ENCODE peak calls at places on chromosome 7, in five cellular contexts. M, I, T, W and F are unnamed samples.

GRCh38 chr7:143462045-143462444 is 15.6 kb upstream of the TAS2R41 start:
- DNase-seq in T (no peak), I (no peak), M (no peak), W (no peak), F (no peak)

GRCh38 chr7:143256325-143256724 is 6.9 kb upstream of the GSTK1 start:
- DNase-seq in T (no peak), M (peak; percentile 72), W (no peak), I (no peak), F (no peak)

GRCh38 chr7:7970113-7970619 is 1.6 kb downstream of the GLCCI1 start:
- DNase-seq in M (no peak), W (no peak), T (no peak), I (no peak), F (no peak)

GRCh38 chr7:21844742-21845141 is 101.0 kb downstream of the CDCA7L start:
- DNase-seq in T (no peak), M (no peak), I (no peak), W (no peak), F (no peak)

GRCh38 chr7:5779108-5779507 is 2.4 kb downstream of the RNF216 start:
- DNase-seq in W (no peak), I (no peak), T (no peak), M (no peak), F (no peak)

GRCh38 chr7:151375530-151376217 is 34.1 kb downstream of the NUB1 start:
- DNase-seq in I (no peak), M (no peak), W (no peak), T (no peak), F (no peak)

GRCh38 chr7:152735443-152736004 is 24.0 kb upstream of the ACTR3B start:
- DNase-seq in I (no peak), M (no peak), W (no peak), T (no peak), F (no peak)

GRCh38 chr7:48337012-48337621 is 165.9 kb downstream of the ABCA13 start:
- DNase-seq in I (peak; percentile 10), T (peak; percentile 37), W (no peak), M (no peak), F (peak; percentile 45)

GRCh38 chr7:6621195-6622128 is 6.1 kb downstream of the ZNF853 start:
- DNase-seq in T (no peak), W (no peak), I (no peak), M (no peak), F (no peak)

GRCh38 chr7:47982610-47983009 is 3.2 kb upstream of the HUS1 start:
- DNase-seq in M (no peak), T (peak; percentile 11), I (no peak), W (no peak), F (no peak)

GRCh38 chr7:39952378-39952777 is 2.3 kb downstream of the CDK13 start:
- DNase-seq in T (no peak), I (no peak), W (no peak), M (no peak), F (no peak)

GRCh38 chr7:128459394-128459878 is 3.8 kb downstream of the HILPDA start:
- DNase-seq in W (peak; percentile 57), M (peak; percentile 83), T (peak; percentile 85), I (peak; percentile 53), F (peak; percentile 65)

GRCh38 chr7:6379881-6380280 is 67.9 kb downstream of the DAGLB start:
- DNase-seq in T (no peak), M (no peak), I (no peak), W (no peak), F (no peak)

GRCh38 chr7:25297231-25297630 is 68.9 kb upstream of the NPVF start:
- DNase-seq in T (no peak), W (no peak), M (no peak), I (no peak), F (no peak)

GRCh38 chr7:48454750-48455192 is 283.5 kb downstream of the ABCA13 start:
- DNase-seq in W (no peak), M (peak; percentile 11), T (no peak), I (no peak), F (peak; percentile 35)

GRCh38 chr7:94556028-94556427 is 46.4 kb downstream of the CASD1 start:
- DNase-seq in T (no peak), W (no peak), M (no peak), I (no peak), F (no peak)

GRCh38 chr7:68364871-68365625 is 1233.2 kb upstream of the AUTS2 start:
- DNase-seq in M (no peak), W (no peak), I (no peak), T (no peak), F (no peak)
- TF ChIP-seq ESRRA in M (no peak), W (no peak), I (no peak), T (no peak), F (no peak)

GRCh38 chr7:92809397-92810241 is 26.8 kb downstream of the CDK6 start:
- DNase-seq in T (peak; percentile 94), W (peak; percentile 92), M (peak; percentile 78), I (peak; percentile 90), F (peak; percentile 13)
- TF ChIP-seq ESRRA in T (peak; percentile 78), W (peak; percentile 90), M (peak; percentile 93), I (peak; percentile 59), F (no peak)

DNA sequence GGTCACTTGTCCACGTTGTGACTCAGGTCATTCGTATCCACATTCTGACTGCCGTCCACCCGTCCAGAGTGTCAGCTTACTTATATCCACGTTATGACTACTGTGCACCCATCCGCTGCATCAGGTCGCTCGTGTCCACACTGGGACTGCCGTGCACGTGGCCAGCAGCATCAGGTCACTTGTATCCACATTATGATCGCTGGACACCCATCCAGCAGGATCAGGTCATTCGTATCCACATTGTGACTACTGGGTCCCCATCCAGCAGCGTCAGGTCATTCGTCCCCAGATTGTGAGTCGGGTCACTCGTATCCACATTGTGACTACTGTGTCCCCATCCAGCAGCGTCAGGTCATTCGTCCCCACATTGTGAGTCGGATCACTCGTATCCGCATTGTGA is 47.3 kb upstream of the SUN1 start:
- DNase-seq in I (no peak), M (no peak), W (no peak), T (no peak), F (no peak)
- TF ChIP-seq ESRRA in I (no peak), M (no peak), W (no peak), T (no peak), F (no peak)

DNA sequence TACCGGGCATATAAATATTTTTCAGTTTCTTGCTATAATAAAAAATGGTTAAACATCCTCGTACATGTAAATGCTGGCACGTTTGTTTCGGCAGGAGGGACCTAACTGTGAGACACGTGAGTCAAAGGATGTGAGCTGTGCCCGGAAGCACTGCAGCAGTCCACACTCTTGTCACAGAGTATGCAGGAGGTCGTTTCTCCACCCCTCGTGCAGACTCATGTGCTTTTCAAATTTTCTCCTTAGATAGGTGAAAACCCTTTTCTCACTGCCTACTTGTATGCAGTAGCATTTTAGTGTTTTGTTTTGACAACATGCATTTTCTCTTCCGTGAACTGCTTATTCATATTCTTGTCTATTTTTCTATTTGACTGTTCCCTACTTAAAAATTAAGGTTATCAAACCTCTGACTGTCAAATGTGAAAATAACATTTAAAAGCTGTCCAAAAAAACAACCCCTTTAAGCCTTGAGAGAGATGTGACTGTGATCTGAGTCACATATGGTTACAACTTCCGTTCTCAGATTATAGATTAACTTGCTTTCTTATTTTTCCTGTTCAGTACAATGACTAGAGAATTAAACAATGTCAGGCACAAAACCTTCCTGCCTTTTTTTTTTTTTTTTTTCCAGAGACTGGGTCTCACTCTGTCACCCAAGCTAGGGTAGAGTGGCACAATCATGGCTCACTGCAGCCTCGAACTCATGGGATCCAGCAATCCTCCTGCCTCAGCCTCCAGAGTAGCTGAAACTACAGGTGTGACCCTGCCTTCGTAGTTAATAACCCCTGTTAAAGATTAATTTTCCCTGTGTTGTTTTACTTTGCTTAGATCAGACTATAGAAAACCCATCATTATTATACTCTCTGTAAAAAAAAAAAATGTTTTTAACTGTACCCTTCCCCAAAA is 45.1 kb downstream of the DPY19L1 start:
- DNase-seq in T (peak; percentile 44), I (no peak), W (peak; percentile 23), M (peak; percentile 11), F (no peak)
- TF ChIP-seq ESRRA in T (no peak), I (no peak), W (no peak), M (no peak), F (no peak)

GRCh38 chr7:29311314-29311713 is 116.7 kb downstream of the CHN2 start:
- DNase-seq in T (no peak), M (no peak), I (no peak), W (no peak), F (no peak)

GRCh38 chr7:29309041-29309860 is 114.7 kb downstream of the CHN2 start:
- DNase-seq in W (no peak), T (no peak), M (no peak), I (peak; percentile 28), F (no peak)

GRCh38 chr7:29315302-29316270 is 121.0 kb downstream of the CHN2 start:
- DNase-seq in I (no peak), W (no peak), M (no peak), T (no peak), F (no peak)

GRCh38 chr7:29310625-29311024 is 116.0 kb downstream of the CHN2 start:
- DNase-seq in T (no peak), I (no peak), M (no peak), W (no peak), F (no peak)

GRCh38 chr7:29314148-29314547 is 119.6 kb downstream of the CHN2 start:
- DNase-seq in T (no peak), W (no peak), I (no peak), M (no peak), F (no peak)
- TF ChIP-seq ESRRA in T (no peak), W (no peak), I (no peak), M (no peak), F (no peak)

GRCh38 chr7:108045154-108045553 is 42.2 kb upstream of the LAMB1 start:
- DNase-seq in M (no peak), I (no peak), T (no peak), W (no peak), F (no peak)
- TF ChIP-seq ESRRA in M (no peak), I (no peak), T (no peak), W (no peak), F (no peak)

GRCh38 chr7:31078363-31078990 is 26.4 kb downstream of the ADCYAP1R1 start:
- DNase-seq in M (no peak), W (no peak), I (no peak), T (no peak), F (no peak)
- TF ChIP-seq ESRRA in M (no peak), W (no peak), I (no peak), T (no peak), F (no peak)

DNA sequence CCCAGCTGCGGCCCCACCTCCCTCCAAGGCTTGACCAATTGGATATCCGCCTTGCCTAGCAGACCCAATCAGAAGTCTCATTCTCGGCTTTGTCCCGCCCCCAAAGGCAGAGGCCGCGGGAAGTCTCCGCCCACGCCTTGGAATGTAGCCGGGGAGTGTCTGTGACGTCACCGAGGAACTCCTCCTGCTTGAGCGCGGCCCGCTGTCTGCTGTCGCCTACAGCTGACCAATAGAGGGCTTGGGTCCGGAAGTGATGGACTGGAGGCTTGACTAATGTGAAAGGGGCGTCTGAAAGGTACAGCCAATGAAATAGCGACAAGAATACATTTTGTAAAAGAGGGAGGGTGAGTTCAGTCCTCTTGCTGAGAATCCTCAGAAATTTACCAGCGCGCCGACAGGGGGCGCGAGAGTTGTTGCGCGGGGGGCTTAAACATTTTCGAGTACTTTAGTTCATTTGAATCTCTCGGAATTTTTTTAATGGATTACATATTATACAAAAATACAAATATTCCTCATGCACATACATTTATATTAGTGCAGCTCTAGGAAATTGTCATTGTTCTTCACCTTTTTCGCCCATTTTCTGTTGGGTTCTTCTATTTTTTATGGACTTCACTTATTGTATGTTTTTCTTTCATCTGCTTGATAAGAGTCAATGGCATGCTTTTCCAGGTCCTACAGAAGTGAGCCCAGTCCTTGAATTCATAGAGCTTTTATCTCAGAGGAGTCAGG is 376 bp upstream of the CREB3L2 start:
- DNase-seq in I (peak; percentile 99), T (peak; percentile 100), W (peak; percentile 99), M (peak; percentile 99), F (peak; percentile 99)
- TF ChIP-seq ESRRA in I (no peak), T (no peak), W (no peak), M (no peak), F (no peak)